ENCODE peak calls at places on chromosome 18, in eight cellular contexts. O is AG09309, Q is WERI-Rb-1, F is fibroblast of pulmonary artery, N is WTC11, M is mammary epithelial cell, P is kidney, C is brain microvascular endothelial cell. A is an unnamed sample.

GRCh38 chr18:9710037-9710436 is 1.9 kb downstream of the RAB31 start:
- DNase-seq in P (no peak), C (no peak), O (no peak), F (no peak), Q (no peak), M (no peak), N (no peak), A (no peak)

GRCh38 chr18:71887509-71887908 is 656.6 kb downstream of the CBLN2 start:
- DNase-seq in P (no peak), F (no peak), C (no peak), O (no peak), N (no peak), Q (no peak), M (no peak), A (no peak)

GRCh38 chr18:63882333-63883141 is 5.0 kb upstream of the SERPINB2 start:
- DNase-seq in C (peak; percentile 99), M (peak; percentile 100), Q (no peak), P (no peak), F (peak; percentile 91), N (no peak), O (peak; percentile 74), A (no peak)

GRCh38 chr18:40179647-40180175 is 1775.3 kb upstream of the PIK3C3 start:
- DNase-seq in P (no peak), O (no peak), Q (no peak), C (no peak), F (peak; percentile 8), N (no peak), M (no peak), A (no peak)

GRCh38 chr18:5237083-5237722 is 40.1 kb upstream of the AKAIN1 start:
- DNase-seq in P (peak; percentile 64), C (no peak), F (peak; percentile 13), Q (peak; percentile 32), M (no peak), N (peak; percentile 14), O (no peak), A (no peak)

GRCh38 chr18:8601277-8602032 is 7.8 kb upstream of the RAB12 start:
- DNase-seq in Q (no peak), M (no peak), F (no peak), N (no peak), O (no peak), C (no peak), P (no peak), A (no peak)

GRCh38 chr18:58748899-58749595 is 77.8 kb downstream of the MALT1 start:
- DNase-seq in N (no peak), O (no peak), F (no peak), Q (no peak), M (no peak), C (no peak), P (no peak), A (no peak)

GRCh38 chr18:38369772-38370690 is 804.4 kb upstream of the CELF4 start:
- DNase-seq in P (no peak), F (no peak), O (no peak), N (no peak), M (peak; percentile 21), Q (no peak), C (no peak), A (no peak)

GRCh38 chr18:39487932-39488331 is 1922.3 kb upstream of the CELF4 start:
- DNase-seq in N (no peak), P (no peak), F (no peak), C (no peak), Q (no peak), O (no peak), M (no peak), A (no peak)

GRCh38 chr18:59704146-59704545 is 6.9 kb upstream of the CCBE1 start:
- DNase-seq in N (no peak), M (peak; percentile 82), C (no peak), F (no peak), P (no peak), Q (no peak), O (no peak), A (no peak)

GRCh38 chr18:59672125-59672769 is 25.0 kb downstream of the CCBE1 start:
- DNase-seq in N (no peak), O (no peak), C (no peak), F (no peak), Q (no peak), P (no peak), M (peak; percentile 57), A (no peak)

GRCh38 chr18:60064271-60064670 is 164.5 kb downstream of the PMAIP1 start:
- DNase-seq in C (no peak), O (no peak), P (no peak), F (no peak), Q (no peak), M (peak; percentile 62), N (no peak), A (no peak)

GRCh38 chr18:11008544-11008943 is 140.8 kb downstream of the PIEZO2 start:
- DNase-seq in N (no peak), C (no peak), O (no peak), M (no peak), P (no peak), F (no peak), Q (no peak), A (no peak)

GRCh38 chr18:50034029-50034428 is 160.9 kb downstream of the MYO5B start:
- DNase-seq in P (no peak), F (no peak), Q (no peak), N (no peak), O (no peak), M (peak; percentile 70), C (no peak), A (no peak)

GRCh38 chr18:48954837-48955527 is 4.2 kb upstream of the SMAD7 start:
- DNase-seq in F (no peak), P (no peak), C (no peak), Q (no peak), M (peak; percentile 94), O (no peak), N (no peak), A (no peak)

GRCh38 chr18:48950536-48951447 is at the start of gene SMAD7:
- DNase-seq in P (peak; percentile 77), N (no peak), O (no peak), M (no peak), F (peak; percentile 41), C (no peak), Q (no peak), A (no peak)

GRCh38 chr18:48952287-48953095 is 1.7 kb upstream of the SMAD7 start:
- DNase-seq in C (peak; percentile 88), N (peak; percentile 81), Q (peak; percentile 85), O (no peak), F (peak; percentile 83), P (peak; percentile 95), M (peak; percentile 78), A (peak; percentile 70)

GRCh38 chr18:48955528-48956261 is 4.9 kb upstream of the SMAD7 start:
- DNase-seq in O (no peak), P (peak; percentile 92), M (peak; percentile 49), C (peak; percentile 84), N (no peak), Q (no peak), F (peak; percentile 71), A (no peak)

DNA sequence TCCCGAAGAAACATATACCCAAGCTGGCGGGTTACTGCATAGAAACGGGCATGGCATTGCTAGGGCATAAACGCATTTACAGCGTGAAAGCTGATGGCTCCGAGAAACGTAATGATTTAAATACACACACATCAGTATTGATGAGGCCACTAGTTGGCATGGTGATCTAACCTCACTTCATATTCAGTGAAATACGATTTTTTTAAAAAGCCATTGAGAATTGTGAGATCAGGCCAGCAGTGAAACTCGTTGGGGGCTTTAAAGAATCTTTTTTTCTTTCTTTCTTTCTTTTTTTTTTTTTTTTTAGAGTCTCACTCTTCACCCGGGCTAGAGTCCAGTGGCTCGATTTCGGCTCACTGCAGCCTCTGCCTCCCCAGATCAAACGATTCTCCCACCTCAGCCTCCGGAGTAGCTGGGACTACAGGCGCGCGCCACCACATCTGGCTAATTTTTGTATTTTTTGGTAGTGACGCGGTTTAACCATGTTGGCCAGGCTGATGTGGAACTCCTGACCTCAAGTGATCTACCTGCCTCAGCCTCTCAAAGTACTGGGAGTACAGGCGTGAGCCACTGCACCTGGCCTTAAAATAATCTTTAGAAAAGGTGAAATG is 2.4 kb upstream of the SMAD7 start:
- DNase-seq in C (no peak), N (no peak), P (no peak), O (no peak), Q (no peak), F (no peak), M (no peak), A (no peak)
- TF ChIP-seq CTCF in C (no peak), N (no peak), P (no peak), O (no peak), Q (no peak), F (no peak), M (no peak), A (no peak)

GRCh38 chr18:77088977-77089795 is 43.4 kb downstream of the MBP start:
- DNase-seq in F (no peak), P (peak; percentile 93), C (no peak), O (no peak), N (peak; percentile 78), M (peak; percentile 83), Q (no peak), A (no peak)
- TF ChIP-seq CTCF in F (no peak), P (no peak), C (no peak), O (no peak), N (no peak), M (no peak), Q (no peak), A (no peak)

DNA sequence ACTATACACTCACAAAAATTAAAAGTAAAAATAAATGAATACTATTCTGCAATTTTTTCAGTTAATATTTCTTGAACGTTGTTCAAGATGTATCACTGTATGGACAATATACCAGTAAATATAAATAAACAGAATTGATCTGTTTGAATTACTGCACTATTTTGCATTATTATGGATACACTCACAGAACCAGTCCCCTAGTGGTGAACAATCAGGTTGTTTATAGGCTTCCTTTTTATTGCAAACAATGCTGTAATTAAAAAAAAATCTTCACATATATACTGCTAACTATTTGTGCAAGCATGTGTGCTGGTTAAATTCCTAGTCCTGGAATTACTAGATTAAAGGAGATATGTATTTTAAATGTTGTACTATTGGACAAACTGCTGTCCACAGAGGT is 306.0 kb downstream of the FBXO15 start:
- DNase-seq in F (peak; percentile 17), P (no peak), C (no peak), N (no peak), O (no peak), M (no peak), Q (no peak), A (no peak)
- TF ChIP-seq CTCF in F (peak; percentile 42), P (no peak), C (peak; percentile 35), N (no peak), O (peak; percentile 26), M (peak; percentile 46), Q (no peak), A (peak; percentile 2)

GRCh38 chr18:46621871-46622270 is 35.1 kb downstream of the LOXHD1 start:
- DNase-seq in P (no peak), C (no peak), N (no peak), M (no peak), O (no peak), Q (no peak), F (no peak), A (no peak)

GRCh38 chr18:46622451-46622850 is 34.6 kb downstream of the LOXHD1 start:
- DNase-seq in Q (no peak), C (no peak), P (no peak), N (no peak), O (no peak), F (no peak), M (no peak), A (no peak)

GRCh38 chr18:46624127-46624526 is 32.9 kb downstream of the LOXHD1 start:
- DNase-seq in N (no peak), F (no peak), O (no peak), Q (no peak), C (no peak), M (no peak), P (no peak), A (no peak)

GRCh38 chr18:46623541-46623940 is 33.5 kb downstream of the LOXHD1 start:
- DNase-seq in P (no peak), F (peak; percentile 4), Q (no peak), O (no peak), M (peak; percentile 6), C (no peak), N (no peak), A (no peak)

GRCh38 chr18:46622999-46623398 is 34.0 kb downstream of the LOXHD1 start:
- DNase-seq in N (no peak), O (no peak), P (no peak), Q (no peak), C (no peak), F (peak; percentile 28), M (peak; percentile 16), A (no peak)
- TF ChIP-seq CTCF in N (no peak), O (peak; percentile 15), P (no peak), Q (peak; percentile 35), C (no peak), F (no peak), M (peak; percentile 21), A (no peak)

A was measured in AG09319.